ENCODE peak calls at places on chromosomes 13 and 19, in nine cellular contexts. U is left ventricle myocardium superior; J is DMS153; W is AG09309; T is left ventricle myocardium inferior; B is activated naive CD8-positive, alpha-beta T cell treated with anti-CD3 and anti-CD28 coated beads for 36 hours; M is GM04504; V is osteocyte; P is HT1080. S is an unnamed sample.

GRCh38 chr13:111610077-111610476 is 289.6 kb downstream of the TEX29 start:
- DNase-seq in M (no peak), T (no peak), B (no peak), V (no peak), P (no peak), W (no peak), J (peak; percentile 75), U (no peak), S (no peak)

GRCh38 chr19:4034048-4035017 is 26.8 kb downstream of the PIAS4 start:
- DNase-seq in W (no peak), M (no peak), U (no peak), V (no peak), B (no peak), P (no peak), T (no peak), J (no peak), S (no peak)

GRCh38 chr13:99657848-99658265 is 156.6 kb downstream of the TM9SF2 start:
- DNase-seq in J (no peak), T (peak; percentile 31), M (no peak), P (no peak), B (peak; percentile 41), W (no peak), U (peak; percentile 59), V (peak; percentile 87), S (peak; percentile 11)

GRCh38 chr13:33918199-33918932 is 100.4 kb downstream of the RFC3 start:
- DNase-seq in J (peak; percentile 12), W (peak; percentile 37), V (no peak), P (peak; percentile 82), U (no peak), B (no peak), M (peak; percentile 69), T (no peak), S (peak; percentile 63)

GRCh38 chr13:47454986-47455385 is 546.1 kb downstream of the SUCLA2 start:
- DNase-seq in P (no peak), V (no peak), M (peak; percentile 20), T (no peak), U (no peak), W (peak; percentile 20), J (no peak), B (no peak), S (no peak)

GRCh38 chr19:46391296-46392251 is 21.8 kb downstream of the CCDC8 start:
- DNase-seq in B (no peak), J (no peak), W (no peak), P (no peak), V (no peak), M (no peak), U (no peak), T (no peak), S (no peak)

GRCh38 chr13:101942038-101942437 is 459.8 kb downstream of the FGF14 start:
- DNase-seq in U (no peak), J (peak; percentile 79), B (no peak), V (no peak), M (no peak), P (peak; percentile 40), W (no peak), T (no peak), S (peak; percentile 76)

GRCh38 chr19:58558623-58559274 is 338 bp upstream of the UBE2M start:
- DNase-seq in P (peak; percentile 97), V (peak; percentile 100), B (peak; percentile 100), T (peak; percentile 99), M (peak; percentile 96), J (no peak), U (peak; percentile 100), W (peak; percentile 94), S (peak; percentile 94)

GRCh38 chr19:17830567-17831418 is 9.5 kb upstream of the INSL3 start:
- DNase-seq in J (peak; percentile 79), W (no peak), M (no peak), B (peak; percentile 68), V (no peak), U (no peak), P (no peak), T (no peak), S (peak; percentile 71)

GRCh38 chr13:31044658-31045620 is 112.5 kb downstream of the TEX26 start:
- DNase-seq in W (no peak), M (no peak), V (no peak), P (no peak), J (no peak), T (no peak), U (no peak), B (peak; percentile 51), S (no peak)

S was measured in SK-N-DZ.